ENCODE peak calls at places on chromosomes 16 and 17, in eight cellular contexts. One of them, this sample, is unnamed. For H3K4me1, the result is how much of the 10 kb centered on the place peaks cover.

GRCh38 chr16:55487048-55487803 is 8.2 kb downstream of the MMP2 start:
- DNase-seq in adrenal gland: no peak
- DNase-seq in upper lobe of left lung: no peak
- DNase-seq in esophagus muscularis mucosa: no peak
- DNase-seq in ovary: peak
- DNase-seq in IMR-90: peak
- DNase-seq in uterus: peak
- DNase-seq in tibial nerve: no peak
- DNase-seq in this sample: no peak

GRCh38 chr17:80426671-80427326 is 11.8 kb downstream of the ENDOV start:
- DNase-seq in upper lobe of left lung: peak
- DNase-seq in uterus: peak
- DNase-seq in adrenal gland: peak
- DNase-seq in ovary: peak
- DNase-seq in tibial nerve: peak
- DNase-seq in esophagus muscularis mucosa: no peak
- DNase-seq in IMR-90: peak
- DNase-seq in this sample: peak

GRCh38 chr16:19223235-19223847 is 55.3 kb downstream of the SYT17 start:
- DNase-seq in adrenal gland: peak
- DNase-seq in ovary: no peak
- DNase-seq in esophagus muscularis mucosa: no peak
- DNase-seq in uterus: no peak
- DNase-seq in upper lobe of left lung: peak
- DNase-seq in IMR-90: peak
- DNase-seq in tibial nerve: peak
- DNase-seq in this sample: peak

GRCh38 chr17:37746617-37747016 is 1.8 kb upstream of the HNF1B start:
- DNase-seq in ovary: no peak
- DNase-seq in adrenal gland: no peak
- DNase-seq in IMR-90: no peak
- DNase-seq in upper lobe of left lung: no peak
- DNase-seq in esophagus muscularis mucosa: no peak
- DNase-seq in uterus: no peak
- DNase-seq in tibial nerve: no peak
- DNase-seq in this sample: no peak

GRCh38 chr16:22372882-22373661 is 1.3 kb downstream of the CDR2 start:
- DNase-seq in upper lobe of left lung: no peak
- DNase-seq in IMR-90: no peak
- DNase-seq in tibial nerve: no peak
- DNase-seq in ovary: no peak
- DNase-seq in esophagus muscularis mucosa: no peak
- DNase-seq in uterus: no peak
- DNase-seq in adrenal gland: no peak
- DNase-seq in this sample: no peak

GRCh38 chr16:53781023-53781605 is 77.2 kb downstream of the FTO start:
- DNase-seq in ovary: no peak
- DNase-seq in uterus: no peak
- DNase-seq in esophagus muscularis mucosa: no peak
- DNase-seq in IMR-90: peak
- DNase-seq in adrenal gland: no peak
- DNase-seq in upper lobe of left lung: no peak
- DNase-seq in tibial nerve: no peak
- DNase-seq in this sample: peak

GRCh38 chr17:27489045-27489715 is 32.9 kb downstream of the KSR1 start:
- DNase-seq in uterus: peak
- DNase-seq in ovary: peak
- DNase-seq in esophagus muscularis mucosa: peak
- DNase-seq in adrenal gland: peak
- DNase-seq in upper lobe of left lung: peak
- DNase-seq in tibial nerve: peak
- DNase-seq in IMR-90: peak
- DNase-seq in this sample: no peak

GRCh38 chr17:58339775-58340622 is 11.4 kb upstream of the TSPOAP1 start:
- DNase-seq in IMR-90: no peak
- DNase-seq in ovary: no peak
- DNase-seq in esophagus muscularis mucosa: no peak
- DNase-seq in adrenal gland: no peak
- DNase-seq in upper lobe of left lung: no peak
- DNase-seq in uterus: no peak
- DNase-seq in tibial nerve: no peak
- DNase-seq in this sample: no peak

GRCh38 chr17:80751460-80752368 is 207.1 kb downstream of the RPTOR start:
- DNase-seq in esophagus muscularis mucosa: no peak
- DNase-seq in ovary: peak
- DNase-seq in tibial nerve: no peak
- DNase-seq in IMR-90: peak
- DNase-seq in uterus: peak
- DNase-seq in upper lobe of left lung: no peak
- DNase-seq in adrenal gland: no peak
- DNase-seq in this sample: no peak

GRCh38 chr17:4631836-4632582 is 9.5 kb downstream of the ALOX15 start:
- DNase-seq in ovary: no peak
- DNase-seq in adrenal gland: no peak
- DNase-seq in tibial nerve: no peak
- DNase-seq in IMR-90: peak
- DNase-seq in upper lobe of left lung: no peak
- DNase-seq in uterus: no peak
- DNase-seq in esophagus muscularis mucosa: no peak
- DNase-seq in this sample: no peak

GRCh38 chr17:83118071-83118841 is 38.8 kb downstream of the METRNL start:
- DNase-seq in uterus: no peak
- DNase-seq in IMR-90: no peak
- DNase-seq in tibial nerve: no peak
- DNase-seq in upper lobe of left lung: peak
- DNase-seq in adrenal gland: no peak
- DNase-seq in esophagus muscularis mucosa: no peak
- DNase-seq in ovary: no peak
- DNase-seq in this sample: no peak

GRCh38 chr17:31536451-31536850 is 145.0 kb downstream of the RAB11FIP4 start:
- DNase-seq in esophagus muscularis mucosa: no peak
- DNase-seq in uterus: no peak
- DNase-seq in IMR-90: no peak
- DNase-seq in tibial nerve: no peak
- DNase-seq in upper lobe of left lung: no peak
- DNase-seq in ovary: no peak
- DNase-seq in adrenal gland: no peak
- DNase-seq in this sample: no peak

GRCh38 chr17:31535581-31535981 is 144.1 kb downstream of the RAB11FIP4 start:
- DNase-seq in upper lobe of left lung: no peak
- DNase-seq in adrenal gland: no peak
- DNase-seq in esophagus muscularis mucosa: no peak
- DNase-seq in IMR-90: no peak
- DNase-seq in ovary: no peak
- DNase-seq in tibial nerve: no peak
- DNase-seq in uterus: no peak
- DNase-seq in this sample: no peak

GRCh38 chr17:31540602-31541307 is 149.3 kb downstream of the RAB11FIP4 start:
- DNase-seq in ovary: no peak
- DNase-seq in uterus: no peak
- DNase-seq in adrenal gland: no peak
- DNase-seq in tibial nerve: no peak
- DNase-seq in upper lobe of left lung: no peak
- DNase-seq in esophagus muscularis mucosa: no peak
- DNase-seq in IMR-90: no peak
- DNase-seq in this sample: no peak

GRCh38 chr17:31538080-31538762 is 146.7 kb downstream of the RAB11FIP4 start:
- DNase-seq in adrenal gland: no peak
- DNase-seq in IMR-90: no peak
- DNase-seq in tibial nerve: no peak
- DNase-seq in ovary: no peak
- DNase-seq in upper lobe of left lung: no peak
- DNase-seq in esophagus muscularis mucosa: no peak
- DNase-seq in uterus: no peak
- DNase-seq in this sample: no peak

DNA sequence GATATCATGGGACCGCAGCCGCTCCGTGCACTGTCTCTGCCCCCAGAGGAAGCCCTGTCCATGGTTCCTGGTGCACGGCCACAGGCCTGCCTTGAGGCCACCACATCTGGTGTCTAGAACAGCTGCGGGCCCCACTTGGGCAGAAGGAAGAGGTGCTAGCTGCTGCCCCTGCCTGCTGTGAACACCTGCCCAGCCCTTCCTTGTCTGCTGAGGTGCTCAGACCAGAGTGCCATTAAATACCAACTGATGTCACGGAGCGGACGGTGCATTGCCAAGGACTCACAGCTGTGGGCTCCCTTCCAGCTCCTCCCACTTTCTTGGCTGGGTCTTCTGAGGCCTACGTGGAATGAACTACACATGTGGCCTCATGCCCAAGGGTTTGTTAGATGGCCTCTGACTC is 146.1 kb downstream of the RAB11FIP4 start:
- DNase-seq in tibial nerve: no peak
- DNase-seq in esophagus muscularis mucosa: no peak
- DNase-seq in adrenal gland: peak
- DNase-seq in uterus: no peak
- DNase-seq in upper lobe of left lung: no peak
- DNase-seq in IMR-90: peak
- DNase-seq in ovary: peak
- DNase-seq in this sample: peak
- H3K27ac ChIP-seq in tibial nerve: no peak
- H3K27ac ChIP-seq in esophagus muscularis mucosa: no peak
- H3K27ac ChIP-seq in adrenal gland: no peak
- H3K27ac ChIP-seq in uterus: no peak
- H3K27ac ChIP-seq in upper lobe of left lung: no peak
- H3K27ac ChIP-seq in IMR-90: no peak
- H3K27ac ChIP-seq in ovary: peak
- H3K27ac ChIP-seq in this sample: peak

GRCh38 chr17:7615265-7615747 is 609 bp upstream of the FXR2 start:
- DNase-seq in upper lobe of left lung: no peak
- DNase-seq in uterus: no peak
- DNase-seq in IMR-90: no peak
- DNase-seq in adrenal gland: no peak
- DNase-seq in tibial nerve: no peak
- DNase-seq in esophagus muscularis mucosa: no peak
- DNase-seq in ovary: no peak
- DNase-seq in this sample: no peak
- TF ChIP-seq POLR2A in upper lobe of left lung: no peak
- TF ChIP-seq POLR2A in uterus: no peak
- TF ChIP-seq POLR2A in IMR-90: no peak
- TF ChIP-seq POLR2A in adrenal gland: no peak
- TF ChIP-seq POLR2A in tibial nerve: no peak
- TF ChIP-seq POLR2A in esophagus muscularis mucosa: no peak
- TF ChIP-seq POLR2A in ovary: no peak
- TF ChIP-seq POLR2A in this sample: peak

GRCh38 chr16:13633381-13633861 is 286.5 kb upstream of the ERCC4 start:
- DNase-seq in ovary: no peak
- DNase-seq in upper lobe of left lung: no peak
- DNase-seq in IMR-90: no peak
- DNase-seq in esophagus muscularis mucosa: no peak
- DNase-seq in adrenal gland: no peak
- DNase-seq in tibial nerve: no peak
- DNase-seq in uterus: no peak
- DNase-seq in this sample: no peak
- H3K4me1 ChIP-seq in ovary: under half
- H3K4me1 ChIP-seq in upper lobe of left lung: under half
- H3K4me1 ChIP-seq in IMR-90: under half
- H3K4me1 ChIP-seq in esophagus muscularis mucosa: under half
- H3K4me1 ChIP-seq in adrenal gland: under half
- H3K4me1 ChIP-seq in tibial nerve: under half
- H3K4me1 ChIP-seq in uterus: under half
- H3K4me1 ChIP-seq in this sample: under half

GRCh38 chr16:626787-627457 is 3.9 kb upstream of the WFIKKN1 start:
- DNase-seq in adrenal gland: peak
- DNase-seq in upper lobe of left lung: no peak
- DNase-seq in IMR-90: peak
- DNase-seq in ovary: peak
- DNase-seq in tibial nerve: no peak
- DNase-seq in uterus: peak
- DNase-seq in esophagus muscularis mucosa: no peak
- DNase-seq in this sample: peak
- H3K27ac ChIP-seq in adrenal gland: peak
- H3K27ac ChIP-seq in upper lobe of left lung: peak
- H3K27ac ChIP-seq in IMR-90: peak
- H3K27ac ChIP-seq in ovary: peak
- H3K27ac ChIP-seq in tibial nerve: no peak
- H3K27ac ChIP-seq in uterus: peak
- H3K27ac ChIP-seq in esophagus muscularis mucosa: no peak
- H3K27ac ChIP-seq in this sample: no peak